ENCODE peak calls at places on chromosomes 2 and 18, in nine cellular contexts. Z is upper lobe of right lung; T is stimulated activated naive B cell treated with anti-CD40 and anti-IgM and Interleukin-4, amounts not matched to agents 10 μg/mL and 1 μg/mL and 100 μg/mL, for 72 hours; E is left cardiac atrium; X is effector memory CD8-positive, alpha-beta T cell; P is natural killer cell; S is activated naive CD8-positive, alpha-beta T cell treated with anti-CD3 and anti-CD28 coated beads, Interleukin-2, amount 10 ng/mL, durations not matched to agents 7 days and 5 days; Q is memory B cell; J is GM23338. F is an unnamed sample.

GRCh38 chr2:11234309-11234708 is 79.0 kb downstream of the SLC66A3 start:
- ATAC-seq in X (no peak), S (no peak), E (no peak), Z (peak; percentile 37), P (no peak), Q (no peak), J (no peak), T (no peak), F (no peak)

GRCh38 chr2:85913854-85914524 is 25.2 kb upstream of the ST3GAL5 start:
- ATAC-seq in S (no peak), E (peak; percentile 51), X (no peak), Q (no peak), P (no peak), T (peak; percentile 46), J (no peak), Z (no peak), F (peak; percentile 61)

GRCh38 chr18:23194969-23195957 is 60.0 kb downstream of the CABLES1 start:
- ATAC-seq in P (no peak), Q (no peak), E (peak; percentile 38), J (no peak), Z (no peak), T (no peak), S (no peak), X (no peak), F (no peak)

GRCh38 chr2:172085460-172086159 is at the start of gene DLX1:
- ATAC-seq in Z (no peak), Q (no peak), P (no peak), J (peak; percentile 1), X (no peak), T (no peak), E (no peak), S (peak; percentile 4), F (peak; percentile 2)

GRCh38 chr2:55985406-55985805 is 61.8 kb upstream of the EFEMP1 start:
- ATAC-seq in X (no peak), J (no peak), S (no peak), P (no peak), Z (no peak), T (peak; percentile 94), Q (peak; percentile 96), E (no peak), F (no peak)

GRCh38 chr18:57959278-57959677 is 84.7 kb upstream of the NEDD4L start:
- ATAC-seq in Q (peak; percentile 99), X (no peak), J (peak; percentile 88), S (peak; percentile 36), P (no peak), T (peak; percentile 76), E (no peak), Z (peak; percentile 92), F (peak; percentile 96)

GRCh38 chr18:3118195-3119010 is 101.4 kb downstream of the MYOM1 start:
- ATAC-seq in P (no peak), Z (peak; percentile 80), T (no peak), Q (no peak), J (peak; percentile 36), S (no peak), E (no peak), X (no peak), F (no peak)

GRCh38 chr18:79071037-79071960 is 2.1 kb downstream of the ATP9B start:
- ATAC-seq in S (no peak), Z (no peak), T (no peak), Q (no peak), E (no peak), J (no peak), X (no peak), P (no peak), F (no peak)

GRCh38 chr2:226915846-226916360 is 80.0 kb downstream of the RHBDD1 start:
- ATAC-seq in S (no peak), X (no peak), P (no peak), E (no peak), J (no peak), Q (no peak), Z (no peak), T (no peak), F (peak; percentile 91)

GRCh38 chr2:160252278-160252887 is 52.3 kb upstream of the ITGB6 start:
- ATAC-seq in J (no peak), Q (no peak), E (peak; percentile 45), T (no peak), S (no peak), X (no peak), Z (peak; percentile 87), P (no peak), F (no peak)

GRCh38 chr18:76932026-76932819 is 109.9 kb downstream of the ZNF236 start:
- ATAC-seq in E (peak; percentile 96), X (no peak), Q (no peak), T (no peak), Z (peak; percentile 64), J (no peak), S (no peak), P (no peak), F (no peak)

GRCh38 chr2:118315606-118316005 is 227.3 kb downstream of the INSIG2 start:
- ATAC-seq in Q (no peak), Z (no peak), P (no peak), E (no peak), S (no peak), T (no peak), J (no peak), X (no peak), F (no peak)

GRCh38 chr2:32572737-32573136 is 55.1 kb upstream of the TTC27 start:
- ATAC-seq in X (peak; percentile 75), S (peak; percentile 97), E (no peak), J (no peak), Q (no peak), Z (no peak), P (peak; percentile 54), T (no peak), F (no peak)

GRCh38 chr2:155377931-155378444 is 679.5 kb downstream of the KCNJ3 start:
- ATAC-seq in T (peak; percentile 60), X (no peak), S (no peak), J (no peak), Q (peak; percentile 27), Z (no peak), P (no peak), E (no peak), F (no peak)

GRCh38 chr2:159199236-159199635 is 87.3 kb downstream of the WDSUB1 start:
- ATAC-seq in T (no peak), S (no peak), X (peak; percentile 74), E (no peak), J (no peak), Z (no peak), P (peak; percentile 52), Q (no peak), F (no peak)

GRCh38 chr2:134268265-134268664 is 14.4 kb downstream of the MGAT5 start:
- ATAC-seq in E (peak; percentile 56), S (no peak), P (no peak), T (no peak), X (no peak), J (no peak), Z (no peak), Q (peak; percentile 37), F (peak; percentile 20)

GRCh38 chr18:58980991-58981390 is 116.3 kb downstream of the ZNF532 start:
- ATAC-seq in Q (no peak), Z (no peak), S (no peak), P (no peak), E (no peak), T (peak; percentile 84), J (no peak), X (no peak), F (no peak)

GRCh38 chr2:201172279-201172678 is 10.7 kb upstream of the CASP10 start:
- ATAC-seq in P (no peak), X (no peak), S (no peak), Z (no peak), T (no peak), J (no peak), E (no peak), Q (no peak), F (no peak)

GRCh38 chr2:37449686-37450392 is 105.4 kb downstream of the QPCT start:
- ATAC-seq in T (no peak), E (no peak), Q (no peak), S (no peak), J (no peak), P (no peak), Z (no peak), X (no peak), F (no peak)

GRCh38 chr2:11784310-11784709 is 37.9 kb downstream of the LPIN1 start:
- ATAC-seq in J (peak; percentile 17), E (no peak), S (no peak), P (no peak), Q (no peak), T (no peak), Z (no peak), X (no peak), F (peak; percentile 10)

GRCh38 chr2:9484533-9484932 is 10.2 kb downstream of the IAH1 start:
- ATAC-seq in S (no peak), J (no peak), P (no peak), Z (no peak), X (no peak), Q (no peak), T (no peak), E (no peak), F (no peak)

GRCh38 chr2:101699191-101699938 is 1.9 kb downstream of the MAP4K4 start:
- ATAC-seq in J (no peak), Z (no peak), Q (peak; percentile 28), S (peak; percentile 10), X (peak; percentile 22), P (no peak), T (no peak), E (no peak), F (no peak)

GRCh38 chr2:23354554-23354953 is 30.4 kb upstream of the KLHL29 start:
- ATAC-seq in Q (no peak), P (no peak), Z (no peak), T (no peak), J (no peak), X (no peak), S (no peak), E (no peak), F (no peak)

GRCh38 chr2:229943171-229943570 is 20.9 kb downstream of the FBXO36 start:
- ATAC-seq in P (no peak), Z (no peak), J (no peak), S (no peak), X (no peak), T (no peak), E (no peak), Q (no peak), F (no peak)

GRCh38 chr2:109720379-109721116 is 73.6 kb upstream of the RGPD5 start:
- ATAC-seq in J (peak; percentile 53), T (no peak), P (no peak), S (no peak), E (no peak), X (no peak), Q (no peak), Z (peak; percentile 23), F (peak; percentile 17)

GRCh38 chr18:75267643-75268184 is 57.1 kb downstream of the TSHZ1 start:
- ATAC-seq in S (no peak), E (no peak), J (no peak), T (peak; percentile 98), Z (no peak), P (no peak), Q (peak; percentile 85), X (no peak), F (no peak)

GRCh38 chr2:17196380-17196779 is 321.9 kb downstream of the RAD51AP2 start:
- ATAC-seq in J (no peak), P (no peak), S (no peak), Z (peak; percentile 57), Q (no peak), T (no peak), X (no peak), E (no peak), F (no peak)